ENCODE peak calls at places on chromosomes 12 and 14, in ten cellular contexts. J is lung; W is cardiac muscle cell; A is CD8-positive, alpha-beta T cell; P is Peyer's patch; H is ovary; G is hepatocyte; F is OCI-LY7; O is neural progenitor cell; K is H1. B is an unnamed sample.
A peak's percentile ranks its signal among the peaks of the same experiment; 100 is the strongest.

GRCh38 chr14:76808990-76809389 is 3.7 kb downstream of the ANGEL1 start:
- DNase-seq in O (no peak), F (no peak), G (no peak), P (no peak), H (no peak), W (no peak), A (no peak), J (no peak), K (no peak), B (no peak)

GRCh38 chr14:38212996-38213395 is 5.3 kb downstream of the SSTR1 start:
- DNase-seq in K (no peak), O (no peak), F (no peak), H (no peak), G (no peak), W (no peak), P (no peak), A (no peak), J (no peak), B (no peak)

GRCh38 chr12:69501154-69501895 is 31.1 kb downstream of the FRS2 start:
- DNase-seq in P (no peak), W (no peak), K (no peak), H (no peak), J (no peak), O (no peak), G (no peak), A (no peak), F (no peak), B (no peak)

GRCh38 chr12:64099430-64099829 is 122.7 kb downstream of the KICS2 start:
- DNase-seq in P (no peak), H (no peak), A (no peak), K (no peak), J (no peak), O (no peak), F (no peak), G (no peak), W (no peak), B (no peak)

GRCh38 chr12:98909749-98910148 is 264.7 kb downstream of the APAF1 start:
- DNase-seq in O (peak; percentile 88), W (no peak), J (no peak), K (peak; percentile 33), A (no peak), P (no peak), G (no peak), F (no peak), H (no peak), B (no peak)

GRCh38 chr14:79016828-79017505 is 846.8 kb downstream of the NRXN3 start:
- DNase-seq in H (no peak), F (no peak), J (no peak), W (no peak), P (no peak), G (peak; percentile 18), A (no peak), O (no peak), K (no peak), B (peak; percentile 11)

GRCh38 chr12:101823891-101824290 is 6.9 kb downstream of the GNPTAB start:
- DNase-seq in A (peak; percentile 51), F (peak; percentile 93), J (peak; percentile 45), H (no peak), W (peak; percentile 50), K (no peak), O (peak; percentile 70), P (no peak), G (peak; percentile 23), B (peak; percentile 88)

GRCh38 chr14:33430414-33430813 is 491.7 kb downstream of the NPAS3 start:
- DNase-seq in F (no peak), G (no peak), A (no peak), J (no peak), K (no peak), H (no peak), O (no peak), P (no peak), W (no peak), B (no peak)

GRCh38 chr14:77844802-77845201 is 44.9 kb downstream of the ADCK1 start:
- DNase-seq in K (no peak), A (no peak), F (no peak), J (no peak), P (no peak), G (no peak), O (no peak), W (no peak), H (no peak), B (peak; percentile 21)

GRCh38 chr12:65420941-65421340 is 142.5 kb downstream of the MSRB3 start:
- DNase-seq in H (no peak), K (no peak), O (no peak), P (no peak), G (no peak), W (no peak), F (no peak), J (no peak), A (no peak), B (no peak)

GRCh38 chr12:6294533-6295186 is 15.8 kb upstream of the PLEKHG6 start:
- DNase-seq in G (no peak), K (no peak), H (peak; percentile 6), W (no peak), J (no peak), A (no peak), F (no peak), P (no peak), O (no peak), B (no peak)

GRCh38 chr12:120119395-120119973 is 2.9 kb upstream of the RAB35 start:
- DNase-seq in H (no peak), P (no peak), W (no peak), J (no peak), F (peak; percentile 59), K (no peak), A (no peak), O (no peak), G (no peak), B (no peak)

GRCh38 chr12:108768591-108769500 is 37.5 kb upstream of the CORO1C start:
- DNase-seq in K (peak; percentile 49), A (no peak), H (no peak), P (peak; percentile 86), G (peak; percentile 75), J (peak; percentile 45), O (peak; percentile 69), W (peak; percentile 43), F (no peak), B (peak; percentile 39)

GRCh38 chr12:78143717-78144116 is 313.0 kb downstream of the NAV3 start:
- DNase-seq in G (no peak), W (peak; percentile 29), K (no peak), A (no peak), J (no peak), P (no peak), H (no peak), F (no peak), O (no peak), B (no peak)

GRCh38 chr12:42288544-42288943 is 37.4 kb downstream of the ZCRB1 start:
- DNase-seq in G (no peak), F (no peak), K (no peak), W (no peak), J (no peak), A (no peak), H (no peak), P (no peak), O (no peak), B (no peak)

GRCh38 chr12:42589465-42590323 is at the start of gene PRICKLE1:
- DNase-seq in W (peak; percentile 74), J (no peak), G (peak; percentile 75), P (peak; percentile 51), F (peak; percentile 46), A (no peak), K (no peak), O (peak; percentile 81), H (peak; percentile 66), B (peak; percentile 67)

GRCh38 chr12:65740873-65741600 is 83.2 kb upstream of the HMGA2 start:
- DNase-seq in H (peak; percentile 85), W (peak; percentile 88), P (peak; percentile 84), F (no peak), O (peak; percentile 92), A (peak; percentile 18), G (peak; percentile 89), J (peak; percentile 51), K (no peak), B (peak; percentile 94)

GRCh38 chr14:92886337-92886736 is 36.6 kb upstream of the CHGA start:
- DNase-seq in O (no peak), H (no peak), W (no peak), G (no peak), F (no peak), J (no peak), K (no peak), P (no peak), A (no peak), B (no peak)

DNA sequence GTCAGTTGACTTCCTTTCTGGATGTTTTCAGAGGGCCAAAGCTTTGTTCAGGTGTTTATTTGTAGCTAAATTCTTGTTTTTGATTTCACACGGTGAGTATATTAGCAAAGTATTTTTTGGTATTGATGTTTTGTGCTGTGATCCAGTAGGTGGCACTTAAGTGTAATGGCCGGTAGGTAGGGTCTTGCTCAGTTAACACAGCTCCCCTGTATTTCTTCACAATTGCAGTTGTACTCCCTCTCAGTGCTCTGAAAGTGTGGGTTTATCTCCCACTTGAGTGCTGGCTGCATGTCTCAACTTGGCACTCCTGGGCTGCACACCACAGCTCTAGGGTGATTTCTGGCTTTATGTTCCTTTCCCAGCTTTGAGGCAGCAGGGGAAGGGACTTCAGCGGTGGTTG is 339.5 kb downstream of the AEBP2 start:
- DNase-seq in O (no peak), P (no peak), K (no peak), F (no peak), W (no peak), A (no peak), G (no peak), H (no peak), J (no peak), B (no peak)
- TF ChIP-seq CTCF in O (no peak), P (no peak), K (no peak), F (no peak), W (no peak), A (no peak), G (no peak), H (no peak), J (no peak), B (no peak)

GRCh38 chr14:100539319-100539645 is 47.9 kb downstream of the BEGAIN start:
- DNase-seq in H (no peak), J (no peak), F (no peak), G (no peak), P (peak; percentile 31), O (no peak), W (no peak), K (no peak), A (no peak), B (no peak)
- H3K4me1 ChIP-seq in H (no peaks in the 10 kb centered on the region), J (no peaks in the 10 kb centered on the region), F (no peaks in the 10 kb centered on the region), G (no peaks in the 10 kb centered on the region), P (no peaks in the 10 kb centered on the region), O (peaks cover 8% of the 10 kb centered on the region), W (peaks cover 6% of the 10 kb centered on the region), K (no peaks in the 10 kb centered on the region), A (no peaks in the 10 kb centered on the region), B (no peaks in the 10 kb centered on the region)

GRCh38 chr12:53048033-53048779 is 1.7 kb upstream of the TNS2 start:
- DNase-seq in F (no peak), K (no peak), O (peak; percentile 49), J (peak; percentile 75), G (peak; percentile 55), H (peak; percentile 76), P (peak; percentile 73), A (no peak), W (no peak), B (peak; percentile 55)
- TF ChIP-seq CTCF in F (peak; percentile 24), K (peak; percentile 18), O (peak; percentile 21), J (no peak), G (peak; percentile 18), H (peak; percentile 9), P (no peak), A (no peak), W (no peak), B (peak; percentile 43)

DNA sequence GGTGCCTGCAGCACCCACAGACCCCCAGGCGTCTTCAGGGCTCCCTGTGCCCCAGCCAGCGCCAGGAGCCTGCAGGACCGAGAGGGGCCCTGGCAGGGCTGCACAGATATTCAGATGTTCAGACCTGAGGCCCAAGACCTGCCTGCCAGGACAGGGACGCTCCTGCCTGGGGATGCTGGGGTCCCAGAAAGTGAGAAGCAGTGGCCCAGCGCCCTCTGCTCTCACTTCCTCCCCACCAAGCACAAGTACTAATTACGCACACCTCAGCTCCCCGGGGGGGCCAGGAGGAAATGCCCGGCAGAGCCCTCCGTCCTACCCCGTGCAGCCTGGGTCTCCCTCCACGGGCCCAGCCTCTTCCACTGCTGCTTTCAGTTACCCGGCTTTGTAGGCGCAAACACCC is 28.8 kb upstream of the INF2 start:
- DNase-seq in W (no peak), G (no peak), H (no peak), F (peak; percentile 87), O (no peak), P (no peak), K (no peak), A (no peak), J (no peak), B (no peak)
- H3K4me1 ChIP-seq in W (peaks cover under 1% of the 10 kb centered on the region), G (peaks cover 4% of the 10 kb centered on the region), H (no peaks in the 10 kb centered on the region), F (peaks cover 91% of the 10 kb centered on the region), O (peaks cover 5% of the 10 kb centered on the region), P (peaks cover 9% of the 10 kb centered on the region), K (peaks cover 10% of the 10 kb centered on the region), A (peaks cover 47% of the 10 kb centered on the region), J (peaks cover under 1% of the 10 kb centered on the region), B (no peaks in the 10 kb centered on the region)

B was measured in A673.